ENCODE peak calls at places on chromosomes 5 and 9, in ten cellular contexts. One of them, this sample, is unnamed.

GRCh38 chr5:78286288-78286687 is 8.2 kb downstream of the AP3B1 start:
- DNase-seq in heart left ventricle: no peak
- DNase-seq in mucosa of descending colon: no peak
- DNase-seq in astrocyte: no peak
- DNase-seq in OCI-LY7: no peak
- DNase-seq in brain microvascular endothelial cell: no peak
- DNase-seq in psoas muscle: no peak
- DNase-seq in A549: no peak
- DNase-seq in CD8-positive, alpha-beta T cell: no peak
- DNase-seq in RWPE2: no peak
- DNase-seq in this sample: no peak

GRCh38 chr9:89954229-89954628 is 349.4 kb downstream of the GADD45G start:
- DNase-seq in psoas muscle: peak
- DNase-seq in OCI-LY7: no peak
- DNase-seq in RWPE2: no peak
- DNase-seq in mucosa of descending colon: no peak
- DNase-seq in astrocyte: no peak
- DNase-seq in heart left ventricle: no peak
- DNase-seq in brain microvascular endothelial cell: no peak
- DNase-seq in CD8-positive, alpha-beta T cell: no peak
- DNase-seq in A549: no peak
- DNase-seq in this sample: no peak

GRCh38 chr5:72194846-72195245 is 87.6 kb downstream of the MAP1B start:
- DNase-seq in RWPE2: no peak
- DNase-seq in CD8-positive, alpha-beta T cell: peak
- DNase-seq in A549: no peak
- DNase-seq in OCI-LY7: no peak
- DNase-seq in psoas muscle: no peak
- DNase-seq in brain microvascular endothelial cell: no peak
- DNase-seq in astrocyte: no peak
- DNase-seq in mucosa of descending colon: no peak
- DNase-seq in heart left ventricle: no peak
- DNase-seq in this sample: no peak

GRCh38 chr9:127423934-127424668 is at the start of gene ZNF79:
- DNase-seq in astrocyte: peak
- DNase-seq in mucosa of descending colon: peak
- DNase-seq in OCI-LY7: peak
- DNase-seq in heart left ventricle: peak
- DNase-seq in RWPE2: peak
- DNase-seq in CD8-positive, alpha-beta T cell: peak
- DNase-seq in A549: peak
- DNase-seq in brain microvascular endothelial cell: peak
- DNase-seq in psoas muscle: peak
- DNase-seq in this sample: peak

GRCh38 chr9:125908138-125908537 is 161.0 kb downstream of the PBX3 start:
- DNase-seq in A549: no peak
- DNase-seq in heart left ventricle: no peak
- DNase-seq in psoas muscle: no peak
- DNase-seq in CD8-positive, alpha-beta T cell: no peak
- DNase-seq in brain microvascular endothelial cell: no peak
- DNase-seq in OCI-LY7: no peak
- DNase-seq in RWPE2: no peak
- DNase-seq in mucosa of descending colon: no peak
- DNase-seq in astrocyte: no peak
- DNase-seq in this sample: no peak

GRCh38 chr9:72680593-72681317 is 159.3 kb downstream of the TMC1 start:
- DNase-seq in CD8-positive, alpha-beta T cell: no peak
- DNase-seq in OCI-LY7: no peak
- DNase-seq in RWPE2: no peak
- DNase-seq in brain microvascular endothelial cell: no peak
- DNase-seq in heart left ventricle: no peak
- DNase-seq in astrocyte: no peak
- DNase-seq in psoas muscle: no peak
- DNase-seq in mucosa of descending colon: no peak
- DNase-seq in A549: no peak
- DNase-seq in this sample: no peak

GRCh38 chr5:168422431-168422830 is 63.8 kb upstream of the RARS1 start:
- DNase-seq in astrocyte: no peak
- DNase-seq in heart left ventricle: no peak
- DNase-seq in brain microvascular endothelial cell: no peak
- DNase-seq in OCI-LY7: no peak
- DNase-seq in RWPE2: no peak
- DNase-seq in mucosa of descending colon: no peak
- DNase-seq in A549: no peak
- DNase-seq in CD8-positive, alpha-beta T cell: no peak
- DNase-seq in psoas muscle: no peak
- DNase-seq in this sample: peak

GRCh38 chr9:95841377-95841776 is 34.1 kb upstream of the ERCC6L2 start:
- DNase-seq in heart left ventricle: no peak
- DNase-seq in CD8-positive, alpha-beta T cell: no peak
- DNase-seq in RWPE2: no peak
- DNase-seq in brain microvascular endothelial cell: no peak
- DNase-seq in A549: no peak
- DNase-seq in psoas muscle: no peak
- DNase-seq in mucosa of descending colon: no peak
- DNase-seq in astrocyte: no peak
- DNase-seq in OCI-LY7: no peak
- DNase-seq in this sample: no peak

GRCh38 chr9:26742843-26743242 is 149.8 kb downstream of the CAAP1 start:
- DNase-seq in OCI-LY7: no peak
- DNase-seq in CD8-positive, alpha-beta T cell: no peak
- DNase-seq in heart left ventricle: no peak
- DNase-seq in RWPE2: no peak
- DNase-seq in astrocyte: no peak
- DNase-seq in brain microvascular endothelial cell: no peak
- DNase-seq in psoas muscle: no peak
- DNase-seq in mucosa of descending colon: no peak
- DNase-seq in A549: no peak
- DNase-seq in this sample: no peak

GRCh38 chr5:7245401-7245800 is 150.5 kb upstream of the ADCY2 start:
- DNase-seq in RWPE2: no peak
- DNase-seq in OCI-LY7: no peak
- DNase-seq in CD8-positive, alpha-beta T cell: no peak
- DNase-seq in astrocyte: no peak
- DNase-seq in mucosa of descending colon: no peak
- DNase-seq in psoas muscle: no peak
- DNase-seq in A549: no peak
- DNase-seq in brain microvascular endothelial cell: no peak
- DNase-seq in heart left ventricle: no peak
- DNase-seq in this sample: no peak

GRCh38 chr5:125267636-125268248 is 521.3 kb upstream of the ZNF608 start:
- DNase-seq in brain microvascular endothelial cell: no peak
- DNase-seq in OCI-LY7: no peak
- DNase-seq in RWPE2: no peak
- DNase-seq in CD8-positive, alpha-beta T cell: no peak
- DNase-seq in astrocyte: no peak
- DNase-seq in psoas muscle: no peak
- DNase-seq in A549: no peak
- DNase-seq in mucosa of descending colon: no peak
- DNase-seq in heart left ventricle: no peak
- DNase-seq in this sample: no peak

GRCh38 chr5:3216386-3216785 is 379.2 kb upstream of the IRX1 start:
- DNase-seq in OCI-LY7: no peak
- DNase-seq in astrocyte: no peak
- DNase-seq in heart left ventricle: no peak
- DNase-seq in A549: no peak
- DNase-seq in mucosa of descending colon: no peak
- DNase-seq in brain microvascular endothelial cell: no peak
- DNase-seq in RWPE2: no peak
- DNase-seq in psoas muscle: no peak
- DNase-seq in CD8-positive, alpha-beta T cell: no peak
- DNase-seq in this sample: no peak

GRCh38 chr5:5288236-5288635 is 134.2 kb upstream of the ICE1 start:
- DNase-seq in astrocyte: peak
- DNase-seq in psoas muscle: no peak
- DNase-seq in brain microvascular endothelial cell: peak
- DNase-seq in RWPE2: no peak
- DNase-seq in A549: peak
- DNase-seq in heart left ventricle: no peak
- DNase-seq in OCI-LY7: no peak
- DNase-seq in mucosa of descending colon: no peak
- DNase-seq in CD8-positive, alpha-beta T cell: no peak
- DNase-seq in this sample: peak

GRCh38 chr9:38393128-38393809 is 767 bp downstream of the ALDH1B1 start:
- DNase-seq in mucosa of descending colon: no peak
- DNase-seq in A549: peak
- DNase-seq in RWPE2: no peak
- DNase-seq in brain microvascular endothelial cell: no peak
- DNase-seq in astrocyte: no peak
- DNase-seq in psoas muscle: no peak
- DNase-seq in OCI-LY7: no peak
- DNase-seq in CD8-positive, alpha-beta T cell: no peak
- DNase-seq in heart left ventricle: no peak
- DNase-seq in this sample: no peak

GRCh38 chr9:121059998-121060636 is 10.0 kb upstream of the C5 start:
- DNase-seq in mucosa of descending colon: no peak
- DNase-seq in RWPE2: no peak
- DNase-seq in CD8-positive, alpha-beta T cell: peak
- DNase-seq in A549: peak
- DNase-seq in OCI-LY7: peak
- DNase-seq in astrocyte: peak
- DNase-seq in heart left ventricle: peak
- DNase-seq in psoas muscle: no peak
- DNase-seq in brain microvascular endothelial cell: peak
- DNase-seq in this sample: peak
- TF ChIP-seq CTCF in mucosa of descending colon: peak
- TF ChIP-seq CTCF in RWPE2: peak
- TF ChIP-seq CTCF in CD8-positive, alpha-beta T cell: peak
- TF ChIP-seq CTCF in A549: peak
- TF ChIP-seq CTCF in OCI-LY7: peak
- TF ChIP-seq CTCF in astrocyte: peak
- TF ChIP-seq CTCF in heart left ventricle: peak
- TF ChIP-seq CTCF in psoas muscle: peak
- TF ChIP-seq CTCF in brain microvascular endothelial cell: peak
- TF ChIP-seq CTCF in this sample: peak

DNA sequence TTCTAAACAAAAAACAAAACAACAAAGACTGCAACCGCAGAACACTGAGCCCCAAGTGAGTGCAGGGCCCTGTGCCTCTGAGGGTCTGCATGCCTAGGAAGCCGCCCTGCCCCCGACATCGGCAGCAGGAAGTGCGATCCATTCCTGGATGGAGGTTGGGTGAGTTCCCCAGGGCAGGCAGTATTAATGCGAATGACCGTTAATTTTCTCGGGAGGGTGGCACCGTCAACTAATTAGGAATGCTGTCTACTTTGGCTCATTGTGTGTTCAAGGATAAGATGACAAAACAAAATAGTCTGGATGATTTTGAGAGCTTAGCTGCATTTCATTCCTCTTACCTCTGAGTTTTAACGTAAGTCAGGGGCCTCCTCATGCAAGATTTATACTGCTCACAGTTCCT is 3.1 kb upstream of the NXNL2 start:
- DNase-seq in astrocyte: peak
- DNase-seq in RWPE2: no peak
- DNase-seq in heart left ventricle: no peak
- DNase-seq in CD8-positive, alpha-beta T cell: no peak
- DNase-seq in psoas muscle: no peak
- DNase-seq in brain microvascular endothelial cell: no peak
- DNase-seq in OCI-LY7: no peak
- DNase-seq in A549: no peak
- DNase-seq in mucosa of descending colon: no peak
- DNase-seq in this sample: no peak
- H3K4me3 ChIP-seq in astrocyte: peak
- H3K4me3 ChIP-seq in RWPE2: no peak
- H3K4me3 ChIP-seq in heart left ventricle: no peak
- H3K4me3 ChIP-seq in CD8-positive, alpha-beta T cell: no peak
- H3K4me3 ChIP-seq in psoas muscle: no peak
- H3K4me3 ChIP-seq in brain microvascular endothelial cell: peak
- H3K4me3 ChIP-seq in OCI-LY7: no peak
- H3K4me3 ChIP-seq in A549: peak
- H3K4me3 ChIP-seq in mucosa of descending colon: no peak
- H3K4me3 ChIP-seq in this sample: peak

GRCh38 chr5:126540631-126541030 is 54.4 kb downstream of the ALDH7A1 start:
- DNase-seq in psoas muscle: no peak
- DNase-seq in CD8-positive, alpha-beta T cell: no peak
- DNase-seq in RWPE2: no peak
- DNase-seq in mucosa of descending colon: no peak
- DNase-seq in OCI-LY7: no peak
- DNase-seq in brain microvascular endothelial cell: no peak
- DNase-seq in heart left ventricle: no peak
- DNase-seq in A549: no peak
- DNase-seq in astrocyte: no peak
- DNase-seq in this sample: no peak

GRCh38 chr5:126534543-126534942 is 60.5 kb downstream of the ALDH7A1 start:
- DNase-seq in astrocyte: no peak
- DNase-seq in CD8-positive, alpha-beta T cell: no peak
- DNase-seq in OCI-LY7: no peak
- DNase-seq in psoas muscle: no peak
- DNase-seq in mucosa of descending colon: no peak
- DNase-seq in RWPE2: no peak
- DNase-seq in heart left ventricle: no peak
- DNase-seq in A549: no peak
- DNase-seq in brain microvascular endothelial cell: no peak
- DNase-seq in this sample: no peak

GRCh38 chr5:126538579-126538978 is 56.4 kb downstream of the ALDH7A1 start:
- DNase-seq in brain microvascular endothelial cell: no peak
- DNase-seq in OCI-LY7: no peak
- DNase-seq in astrocyte: no peak
- DNase-seq in heart left ventricle: no peak
- DNase-seq in mucosa of descending colon: no peak
- DNase-seq in CD8-positive, alpha-beta T cell: no peak
- DNase-seq in RWPE2: no peak
- DNase-seq in A549: no peak
- DNase-seq in psoas muscle: no peak
- DNase-seq in this sample: no peak

GRCh38 chr5:126535856-126536545 is 59.0 kb downstream of the ALDH7A1 start:
- DNase-seq in RWPE2: no peak
- DNase-seq in CD8-positive, alpha-beta T cell: no peak
- DNase-seq in psoas muscle: no peak
- DNase-seq in brain microvascular endothelial cell: no peak
- DNase-seq in A549: no peak
- DNase-seq in heart left ventricle: no peak
- DNase-seq in mucosa of descending colon: no peak
- DNase-seq in astrocyte: no peak
- DNase-seq in OCI-LY7: no peak
- DNase-seq in this sample: no peak

DNA sequence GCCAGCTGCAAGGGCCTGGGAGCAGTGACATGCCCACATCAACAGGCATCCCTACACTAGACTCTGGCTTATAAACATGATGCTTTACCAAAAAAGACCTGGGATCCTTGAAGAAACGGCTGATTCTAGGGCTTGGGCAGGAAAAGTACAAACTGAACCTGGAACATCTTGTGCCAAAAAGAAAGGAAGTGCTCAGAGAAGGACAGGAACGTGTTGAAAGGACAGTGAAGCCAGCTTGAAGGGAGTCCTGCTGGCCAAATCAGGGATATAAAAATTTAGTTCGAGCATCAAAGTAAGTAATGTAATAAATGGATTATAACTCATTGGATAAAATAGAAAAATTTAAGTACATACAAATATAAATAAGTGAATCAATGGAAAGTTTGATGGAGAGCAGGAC is 58.1 kb downstream of the ALDH7A1 start:
- DNase-seq in heart left ventricle: no peak
- DNase-seq in brain microvascular endothelial cell: no peak
- DNase-seq in A549: no peak
- DNase-seq in OCI-LY7: no peak
- DNase-seq in psoas muscle: no peak
- DNase-seq in mucosa of descending colon: no peak
- DNase-seq in RWPE2: no peak
- DNase-seq in CD8-positive, alpha-beta T cell: no peak
- DNase-seq in astrocyte: no peak
- DNase-seq in this sample: no peak
- TF ChIP-seq CTCF in heart left ventricle: no peak
- TF ChIP-seq CTCF in brain microvascular endothelial cell: peak
- TF ChIP-seq CTCF in A549: no peak
- TF ChIP-seq CTCF in OCI-LY7: no peak
- TF ChIP-seq CTCF in psoas muscle: no peak
- TF ChIP-seq CTCF in mucosa of descending colon: no peak
- TF ChIP-seq CTCF in RWPE2: no peak
- TF ChIP-seq CTCF in CD8-positive, alpha-beta T cell: no peak
- TF ChIP-seq CTCF in astrocyte: no peak
- TF ChIP-seq CTCF in this sample: peak

GRCh38 chr9:21803674-21804048 is 1.2 kb downstream of the MTAP start:
- DNase-seq in A549: no peak
- DNase-seq in OCI-LY7: no peak
- DNase-seq in astrocyte: peak
- DNase-seq in brain microvascular endothelial cell: no peak
- DNase-seq in heart left ventricle: no peak
- DNase-seq in psoas muscle: no peak
- DNase-seq in CD8-positive, alpha-beta T cell: no peak
- DNase-seq in mucosa of descending colon: no peak
- DNase-seq in RWPE2: no peak
- DNase-seq in this sample: no peak
- H3K4me3 ChIP-seq in A549: peak
- H3K4me3 ChIP-seq in OCI-LY7: peak
- H3K4me3 ChIP-seq in astrocyte: peak
- H3K4me3 ChIP-seq in brain microvascular endothelial cell: peak
- H3K4me3 ChIP-seq in heart left ventricle: peak
- H3K4me3 ChIP-seq in psoas muscle: peak
- H3K4me3 ChIP-seq in CD8-positive, alpha-beta T cell: peak
- H3K4me3 ChIP-seq in mucosa of descending colon: no peak
- H3K4me3 ChIP-seq in RWPE2: peak
- H3K4me3 ChIP-seq in this sample: peak